ENCODE peak calls at places on chromosomes 3 and 15, in four cellular contexts. W is mucosa of descending colon, I is thyroid gland, P is GM23248. K is an unnamed sample.

GRCh38 chr3:194592798-194593752 is 40.1 kb downstream of the TMEM44 start:
- DNase-seq in W (no peak), I (no peak), P (peak; percentile 99), K (no peak)

GRCh38 chr15:27686376-27686775 is 412.7 kb downstream of the OCA2 start:
- DNase-seq in W (no peak), I (no peak), P (peak; percentile 4), K (no peak)

GRCh38 chr3:59771760-59772159 is 721.9 kb upstream of the CFAP20DC start:
- DNase-seq in W (no peak), I (no peak), P (peak; percentile 91), K (no peak)

GRCh38 chr3:7264196-7264526 is 403.2 kb downstream of the GRM7 start:
- DNase-seq in W (no peak), I (no peak), P (no peak), K (no peak)

GRCh38 chr3:177051419-177051818 is 145.9 kb downstream of the TBL1XR1 start:
- DNase-seq in W (no peak), I (no peak), P (no peak), K (no peak)

GRCh38 chr3:31357451-31357850 is 175.3 kb upstream of the STT3B start:
- DNase-seq in W (no peak), I (no peak), P (no peak), K (no peak)

GRCh38 chr15:94584833-94585244 is 353.5 kb downstream of the MCTP2 start:
- DNase-seq in W (no peak), I (no peak), P (peak; percentile 1), K (no peak)

GRCh38 chr3:8873740-8874139 is 89.5 kb downstream of the RAD18 start:
- DNase-seq in W (no peak), I (no peak), P (no peak), K (no peak)

GRCh38 chr3:150094150-150094932 is 123.6 kb upstream of the PFN2 start:
- DNase-seq in W (no peak), I (no peak), P (peak; percentile 55), K (no peak)

GRCh38 chr3:55484741-55485207 is 2.3 kb downstream of the WNT5A start:
- DNase-seq in W (no peak), I (no peak), P (peak; percentile 48), K (no peak)

GRCh38 chr15:31347067-31347975 is 20.7 kb downstream of the KLF13 start:
- DNase-seq in W (peak; percentile 86), I (no peak), P (no peak), K (no peak)

GRCh38 chr3:94936023-94936580 is 873.2 kb downstream of the NSUN3 start:
- DNase-seq in W (no peak), I (no peak), P (no peak), K (no peak)

GRCh38 chr3:124748560-124749198 is 18.4 kb downstream of the UMPS start:
- DNase-seq in W (no peak), I (no peak), P (no peak), K (no peak)

GRCh38 chr3:116394365-116394764 is 50.9 kb downstream of the LSAMP start:
- DNase-seq in W (no peak), I (no peak), P (peak; percentile 11), K (no peak)

GRCh38 chr3:141950572-141951493 is 74.4 kb downstream of the ATP1B3 start:
- DNase-seq in W (no peak), I (no peak), P (no peak), K (no peak)

GRCh38 chr3:98058244-98058960 is 23.3 kb upstream of the GABRR3 start:
- DNase-seq in W (no peak), I (no peak), P (no peak), K (no peak)

GRCh38 chr3:123546133-123546755 is 38.6 kb downstream of the HACD2 start:
- DNase-seq in W (no peak), I (no peak), P (peak; percentile 58), K (no peak)

GRCh38 chr3:191476053-191476787 is 15.3 kb downstream of the PYDC2 start:
- DNase-seq in W (no peak), I (no peak), P (no peak), K (no peak)

GRCh38 chr3:147120029-147120428 is 286.3 kb downstream of the ZIC4 start:
- DNase-seq in W (no peak), I (no peak), P (peak; percentile 58), K (no peak)

GRCh38 chr3:159649951-159650350 is 338.7 kb upstream of the IL12A start:
- DNase-seq in W (no peak), I (no peak), P (no peak), K (no peak)

GRCh38 chr3:141064255-141064926 is 13.2 kb downstream of the SPSB4 start:
- DNase-seq in W (no peak), I (no peak), P (no peak), K (no peak)

GRCh38 chr3:45210308-45211038 is 15.6 kb downstream of the TMEM158 start:
- DNase-seq in W (peak; percentile 86), I (peak; percentile 89), P (peak; percentile 93), K (peak; percentile 82)

GRCh38 chr3:127763337-127763736 is 59.0 kb downstream of the MGLL start:
- DNase-seq in W (no peak), I (no peak), P (no peak), K (no peak)
- H3K4me1 ChIP-seq in W (peaks cover 14% of the 10 kb centered on the region), I (peaks cover 14% of the 10 kb centered on the region), P (peaks cover 25% of the 10 kb centered on the region), K (peaks cover 18% of the 10 kb centered on the region)

GRCh38 chr3:130926504-130926903 is 32.6 kb downstream of the ATP2C1 start:
- DNase-seq in W (no peak), I (no peak), P (no peak), K (no peak)
- H3K4me1 ChIP-seq in W (no peaks in the 10 kb centered on the region), I (peaks cover 9% of the 10 kb centered on the region), P (peaks cover 25% of the 10 kb centered on the region), K (no peaks in the 10 kb centered on the region)

GRCh38 chr3:38630591-38630990 is 18.9 kb downstream of the SCN5A start:
- DNase-seq in W (no peak), I (no peak), P (no peak), K (no peak)
- H3K4me1 ChIP-seq in W (no peaks in the 10 kb centered on the region), I (no peaks in the 10 kb centered on the region), P (peaks cover 6% of the 10 kb centered on the region), K (no peaks in the 10 kb centered on the region)

GRCh38 chr3:32873491-32874130 is 55.8 kb downstream of the TRIM71 start:
- DNase-seq in W (no peak), I (peak; percentile 33), P (no peak), K (no peak)

GRCh38 chr3:32881624-32882023 is 63.8 kb downstream of the TRIM71 start:
- DNase-seq in W (no peak), I (no peak), P (no peak), K (no peak)

GRCh38 chr3:32876920-32877319 is 59.1 kb downstream of the TRIM71 start:
- DNase-seq in W (no peak), I (no peak), P (no peak), K (no peak)

GRCh38 chr3:32880225-32880624 is 62.4 kb downstream of the TRIM71 start:
- DNase-seq in W (no peak), I (no peak), P (no peak), K (no peak)

GRCh38 chr3:32877598-32877997 is 59.8 kb downstream of the TRIM71 start:
- DNase-seq in W (no peak), I (no peak), P (no peak), K (no peak)
- H3K4me1 ChIP-seq in W (no peaks in the 10 kb centered on the region), I (peaks cover 18% of the 10 kb centered on the region), P (peaks cover 5% of the 10 kb centered on the region), K (no peaks in the 10 kb centered on the region)

GRCh38 chr15:68278345-68279217 is 1.0 kb downstream of the FEM1B start:
- DNase-seq in W (no peak), I (peak; percentile 66), P (peak; percentile 68), K (no peak)

GRCh38 chr15:68281008-68281407 is 3.5 kb downstream of the FEM1B start:
- DNase-seq in W (no peak), I (no peak), P (no peak), K (no peak)

GRCh38 chr15:68277605-68278344 is at the start of gene FEM1B:
- DNase-seq in W (peak; percentile 95), I (peak; percentile 93), P (peak; percentile 96), K (peak; percentile 91)

GRCh38 chr15:68279779-68280745 is 2.5 kb downstream of the FEM1B start:
- DNase-seq in W (no peak), I (no peak), P (peak; percentile 58), K (no peak)

GRCh38 chr15:68279218-68279533 is 1.6 kb downstream of the FEM1B start:
- DNase-seq in W (no peak), I (no peak), P (no peak), K (no peak)
- H3K4me1 ChIP-seq in W (peaks cover 33% of the 10 kb centered on the region), I (peaks cover 37% of the 10 kb centered on the region), P (peaks cover 47% of the 10 kb centered on the region), K (peaks cover 31% of the 10 kb centered on the region)

GRCh38 chr3:13004376-13004775 is 68.9 kb downstream of the IQSEC1 start:
- DNase-seq in W (peak; percentile 61), I (no peak), P (no peak), K (no peak)
- H3K4me1 ChIP-seq in W (peaks cover 16% of the 10 kb centered on the region), I (no peaks in the 10 kb centered on the region), P (no peaks in the 10 kb centered on the region), K (no peaks in the 10 kb centered on the region)